ENCODE peak calls at places on chromosomes 1 and 21, in four cellular contexts. X is activated gamma-delta T cell, O is activated T-cell treated with anti-CD3 and anti-CD28 coated beads for 24 hours, Y is brain microvascular endothelial cell. T is an unnamed sample.

GRCh38 chr1:245987222-245987545 is 519.9 kb downstream of the SMYD3 start:
- DNase-seq in X (no peak), O (no peak), Y (no peak), T (no peak)

GRCh38 chr1:226990133-226990716 is 50.1 kb downstream of the COQ8A start:
- DNase-seq in X (no peak), O (peak; percentile 45), Y (peak; percentile 9), T (no peak)

GRCh38 chr1:115428262-115428661 is 90.2 kb upstream of the NGF start:
- DNase-seq in X (no peak), O (no peak), Y (no peak), T (no peak)

GRCh38 chr1:219312967-219313366 is 139.3 kb downstream of the LYPLAL1 start:
- DNase-seq in X (no peak), O (no peak), Y (peak; percentile 92), T (no peak)

GRCh38 chr1:222390181-222390580 is 157.7 kb downstream of the HHIPL2 start:
- DNase-seq in X (no peak), O (no peak), Y (peak; percentile 5), T (no peak)

GRCh38 chr1:39080884-39081265 is 54.7 kb downstream of the NDUFS5 start:
- DNase-seq in X (no peak), O (no peak), Y (no peak), T (no peak)

GRCh38 chr1:157369808-157370521 is 182.3 kb downstream of the FCRL5 start:
- DNase-seq in X (no peak), O (peak; percentile 20), Y (peak; percentile 69), T (peak; percentile 51)

GRCh38 chr1:169513208-169513607 is 27.5 kb upstream of the SLC19A2 start:
- DNase-seq in X (no peak), O (no peak), Y (no peak), T (peak; percentile 84)

GRCh38 chr21:34274001-34274400 is 89.8 kb upstream of the KCNE2 start:
- DNase-seq in X (no peak), O (no peak), Y (peak; percentile 30), T (no peak)

GRCh38 chr21:17416139-17416538 is 96.7 kb upstream of the CXADR start:
- DNase-seq in X (no peak), O (no peak), Y (peak; percentile 23), T (no peak)

GRCh38 chr1:6273380-6273891 is 12.5 kb upstream of the GPR153 start:
- DNase-seq in X (no peak), O (no peak), Y (peak; percentile 41), T (no peak)

GRCh38 chr1:185645201-185645640 is 89.0 kb upstream of the HMCN1 start:
- DNase-seq in X (no peak), O (no peak), Y (peak; percentile 6), T (no peak)

GRCh38 chr1:6512908-6513280 is 21.4 kb upstream of the PLEKHG5 start:
- DNase-seq in X (no peak), O (no peak), Y (no peak), T (no peak)

GRCh38 chr1:94783342-94784264 is 36.6 kb upstream of the SLC44A3 start:
- DNase-seq in X (no peak), O (no peak), Y (peak; percentile 92), T (no peak)

GRCh38 chr1:206843626-206844025 is 21.8 kb upstream of the IL20 start:
- DNase-seq in X (no peak), O (no peak), Y (no peak), T (no peak)

GRCh38 chr1:84060781-84061180 is 61.8 kb upstream of the TTLL7 start:
- DNase-seq in X (no peak), O (no peak), Y (no peak), T (no peak)

GRCh38 chr1:1262759-1263158 is 10.9 kb downstream of the UBE2J2 start:
- DNase-seq in X (no peak), O (no peak), Y (no peak), T (no peak)

GRCh38 chr1:88179943-88180342 is 504.1 kb upstream of the PKN2 start:
- DNase-seq in X (no peak), O (no peak), Y (no peak), T (no peak)

GRCh38 chr1:192887426-192887825 is 78.6 kb downstream of the RGS2 start:
- DNase-seq in X (no peak), O (no peak), Y (no peak), T (no peak)

GRCh38 chr1:165768513-165769394 is at the start of gene TMCO1:
- DNase-seq in X (peak; percentile 38), O (peak; percentile 92), Y (peak; percentile 98), T (peak; percentile 89)

GRCh38 chr21:46567348-46567747 is 37.5 kb downstream of the S100B start:
- DNase-seq in X (no peak), O (no peak), Y (no peak), T (no peak)

GRCh38 chr1:100835866-100836842 is 58.5 kb downstream of the EXTL2 start:
- DNase-seq in X (no peak), O (no peak), Y (peak; percentile 6), T (no peak)

GRCh38 chr1:35180776-35181374 is 12.1 kb downstream of the SFPQ start:
- DNase-seq in X (no peak), O (peak; percentile 30), Y (peak; percentile 36), T (no peak)

GRCh38 chr1:218878369-218878768 is 295.3 kb upstream of the LYPLAL1 start:
- DNase-seq in X (no peak), O (no peak), Y (no peak), T (no peak)